ENCODE peak calls at places on chromosome 5, in six cellular contexts. One of them, this sample, is unnamed.

GRCh38 chr5:42614509-42614908 is 142.1 kb upstream of the CCDC152 start:
- DNase-seq in NCI-H524 treated with DMSO at 0.1 percent for 48 hours: no peak
- DNase-seq in HT-29: no peak
- DNase-seq in non-pigmented ciliary epithelial cell: no peak
- DNase-seq in hypothalamus: no peak
- DNase-seq in pons: no peak
- DNase-seq in this sample: no peak

GRCh38 chr5:17405976-17406876 is 91.8 kb upstream of the TAF11L2 start:
- DNase-seq in NCI-H524 treated with DMSO at 0.1 percent for 48 hours: no peak
- DNase-seq in HT-29: no peak
- DNase-seq in non-pigmented ciliary epithelial cell: no peak
- DNase-seq in hypothalamus: no peak
- DNase-seq in pons: no peak
- DNase-seq in this sample: peak

GRCh38 chr5:142931896-142932686 is 161.9 kb downstream of the ARHGAP26 start:
- DNase-seq in NCI-H524 treated with DMSO at 0.1 percent for 48 hours: no peak
- DNase-seq in HT-29: no peak
- DNase-seq in non-pigmented ciliary epithelial cell: no peak
- DNase-seq in hypothalamus: no peak
- DNase-seq in pons: no peak
- DNase-seq in this sample: no peak

GRCh38 chr5:96333397-96333790 is 99.7 kb downstream of the PCSK1 start:
- DNase-seq in NCI-H524 treated with DMSO at 0.1 percent for 48 hours: no peak
- DNase-seq in HT-29: no peak
- DNase-seq in non-pigmented ciliary epithelial cell: no peak
- DNase-seq in hypothalamus: no peak
- DNase-seq in pons: no peak
- DNase-seq in this sample: no peak

GRCh38 chr5:65766159-65766558 is 44.2 kb downstream of the NLN start:
- DNase-seq in NCI-H524 treated with DMSO at 0.1 percent for 48 hours: no peak
- DNase-seq in HT-29: no peak
- DNase-seq in non-pigmented ciliary epithelial cell: no peak
- DNase-seq in hypothalamus: no peak
- DNase-seq in pons: no peak
- DNase-seq in this sample: no peak

GRCh38 chr5:137997726-137998213 is 35.1 kb downstream of the FAM13B start:
- DNase-seq in NCI-H524 treated with DMSO at 0.1 percent for 48 hours: no peak
- DNase-seq in HT-29: no peak
- DNase-seq in non-pigmented ciliary epithelial cell: no peak
- DNase-seq in hypothalamus: no peak
- DNase-seq in pons: no peak
- DNase-seq in this sample: no peak

GRCh38 chr5:158414780-158415179 is 555.8 kb upstream of the CLINT1 start:
- DNase-seq in NCI-H524 treated with DMSO at 0.1 percent for 48 hours: no peak
- DNase-seq in HT-29: no peak
- DNase-seq in non-pigmented ciliary epithelial cell: no peak
- DNase-seq in hypothalamus: no peak
- DNase-seq in pons: peak
- DNase-seq in this sample: no peak

GRCh38 chr5:1526681-1527131 is 2.9 kb upstream of the LPCAT1 start:
- DNase-seq in NCI-H524 treated with DMSO at 0.1 percent for 48 hours: no peak
- DNase-seq in HT-29: no peak
- DNase-seq in non-pigmented ciliary epithelial cell: no peak
- DNase-seq in hypothalamus: no peak
- DNase-seq in pons: no peak
- DNase-seq in this sample: no peak

GRCh38 chr5:145473032-145473642 is 362.0 kb downstream of the PRELID2 start:
- DNase-seq in NCI-H524 treated with DMSO at 0.1 percent for 48 hours: no peak
- DNase-seq in HT-29: peak
- DNase-seq in non-pigmented ciliary epithelial cell: no peak
- DNase-seq in hypothalamus: no peak
- DNase-seq in pons: no peak
- DNase-seq in this sample: no peak

This sample was measured in hepatocyte.